ENCODE peak calls at places on chromosomes 13 and 19, in four cellular contexts. H is stimulated activated CD4-positive, alpha-beta T cell treated with anti-CD3 and anti-CD28 coated beads, Interleukin-1b, Interleukin-23, amount 100 ng/mL, for 4 hours; B is HFF-Myc; P is substantia nigra. A is an unnamed sample.
A peak's percentile ranks its signal among the peaks of the same experiment; 100 is the strongest.

GRCh38 chr13:24727731-24728601 is 36.0 kb upstream of the RNF17 start:
- DNase-seq in H (peak; percentile 40), B (peak; percentile 82), P (peak; percentile 46), A (peak; percentile 38)

GRCh38 chr13:113533441-113533840 is 42.9 kb upstream of the DCUN1D2 start:
- DNase-seq in H (no peak), B (no peak), P (no peak), A (peak; percentile 13)

GRCh38 chr19:29662604-29663404 is 2.5 kb upstream of the PLEKHF1 start:
- DNase-seq in H (no peak), B (no peak), P (peak; percentile 42), A (no peak)

GRCh38 chr13:25178070-25178469 is 6.0 kb upstream of the AMER2 start:
- DNase-seq in H (no peak), B (no peak), P (peak; percentile 25), A (no peak)

GRCh38 chr19:5133986-5134595 is 165.2 kb downstream of the KDM4B start:
- DNase-seq in H (no peak), B (no peak), P (no peak), A (no peak)

GRCh38 chr13:36275190-36276002 is 22.2 kb downstream of the CCDC169 start:
- DNase-seq in H (no peak), B (no peak), P (no peak), A (no peak)

GRCh38 chr13:98480915-98481510 is 95.9 kb downstream of the STK24 start:
- DNase-seq in H (no peak), B (no peak), P (no peak), A (no peak)

GRCh38 chr13:42652642-42653415 is 78.9 kb downstream of the TNFSF11 start:
- DNase-seq in H (no peak), B (no peak), P (no peak), A (no peak)

GRCh38 chr13:87999791-88000190 is 328.6 kb downstream of the SLITRK5 start:
- DNase-seq in H (no peak), B (no peak), P (no peak), A (no peak)

A was measured in keratinocyte.